ENCODE peak calls at places on chromosomes 2 and 18, in five cellular contexts. L is neuronal stem cell, F is H9, V is mesendoderm, M is IMR-90. K is an unnamed sample.

GRCh38 chr2:175741164-175741563 is 260.9 kb downstream of the LNPK start:
- DNase-seq in L (no peak), V (no peak), F (no peak), M (no peak), K (no peak)

GRCh38 chr18:13518382-13518781 is 208.0 kb downstream of the FAM210A start:
- DNase-seq in V (no peak), M (no peak), L (no peak), F (no peak), K (no peak)

GRCh38 chr2:25597881-25598280 is 75.5 kb downstream of the DTNB start:
- DNase-seq in M (no peak), F (no peak), V (peak), L (no peak), K (no peak)

GRCh38 chr2:119389615-119390306 is 23.0 kb downstream of the DBI start:
- DNase-seq in V (no peak), L (no peak), M (peak), F (no peak), K (no peak)

GRCh38 chr2:240892361-240892760 is 3.6 kb downstream of the MAB21L4 start:
- DNase-seq in V (no peak), F (no peak), L (no peak), M (no peak), K (no peak)

GRCh38 chr2:75605770-75606535 is 40.6 kb upstream of the MRPL19 start:
- DNase-seq in M (peak), L (no peak), F (no peak), V (peak), K (no peak)

GRCh38 chr2:21996339-21996738 is 872.6 kb downstream of the TDRD15 start:
- DNase-seq in L (no peak), V (no peak), M (no peak), F (no peak), K (no peak)

GRCh38 chr2:234395801-234396478 is 100.9 kb downstream of the ARL4C start:
- DNase-seq in V (no peak), M (no peak), L (no peak), F (no peak), K (no peak)

GRCh38 chr2:237889016-237889415 is 29.6 kb downstream of the RAMP1 start:
- DNase-seq in F (no peak), L (no peak), M (no peak), V (no peak), K (no peak)

GRCh38 chr2:4909486-4909885 is 782.7 kb upstream of the SOX11 start:
- DNase-seq in F (no peak), M (no peak), L (no peak), V (no peak), K (no peak)

GRCh38 chr18:72799106-72799505 is 68.7 kb downstream of the NETO1 start:
- DNase-seq in V (no peak), L (no peak), F (no peak), M (no peak), K (no peak)

GRCh38 chr18:78582131-78582789 is 397.4 kb upstream of the SALL3 start:
- DNase-seq in L (no peak), V (no peak), M (no peak), F (no peak), K (no peak)

GRCh38 chr2:162424816-162425215 is 80.9 kb downstream of the GCA start:
- DNase-seq in L (peak), F (no peak), M (no peak), V (peak), K (no peak)

GRCh38 chr2:57444731-57445414 is 601.7 kb upstream of the VRK2 start:
- DNase-seq in V (peak), L (no peak), M (no peak), F (no peak), K (no peak)

GRCh38 chr2:160703648-160704585 is 210.3 kb upstream of the RBMS1 start:
- DNase-seq in M (no peak), F (peak), L (peak), V (peak), K (no peak)

GRCh38 chr2:4745596-4745995 is 946.6 kb upstream of the SOX11 start:
- DNase-seq in F (peak), L (no peak), V (peak), M (no peak), K (no peak)

GRCh38 chr18:22871809-22872525 is 61.2 kb upstream of the RBBP8 start:
- DNase-seq in V (peak), F (peak), L (no peak), M (peak), K (no peak)

GRCh38 chr2:236802862-236803261 is 233.2 kb downstream of the ACKR3 start:
- DNase-seq in L (no peak), M (no peak), F (no peak), V (no peak), K (no peak)

GRCh38 chr2:159410276-159410675 is 123.8 kb upstream of the WDSUB1 start:
- DNase-seq in V (peak), F (no peak), L (no peak), M (no peak), K (no peak)

GRCh38 chr2:164850235-164850634 is 8.6 kb upstream of the COBLL1 start:
- DNase-seq in V (no peak), F (no peak), L (no peak), M (no peak), K (no peak)

GRCh38 chr2:211435331-211435730 is 878.9 kb downstream of the CPS1 start:
- DNase-seq in L (no peak), V (peak), F (peak), M (no peak), K (no peak)

GRCh38 chr2:105865222-105865913 is 120.7 kb downstream of the NCK2 start:
- DNase-seq in F (no peak), L (no peak), M (peak), V (no peak), K (no peak)

GRCh38 chr18:59697236-59697932 is at the start of gene CCBE1:
- DNase-seq in L (peak), M (peak), V (peak), F (peak), K (peak)

GRCh38 chr2:238021327-238021726 is 39.5 kb upstream of the SCLY start:
- DNase-seq in V (no peak), L (no peak), F (no peak), M (peak), K (no peak)

GRCh38 chr2:86298411-86299390 is 38.7 kb downstream of the REEP1 start:
- DNase-seq in F (no peak), L (no peak), M (no peak), V (peak), K (no peak)

GRCh38 chr2:217943379-217944321 is 59.1 kb downstream of the TNS1 start:
- DNase-seq in M (peak), V (peak), F (peak), L (peak), K (no peak)

GRCh38 chr18:1452821-1453220 is 548.1 kb downstream of the ADCYAP1 start:
- DNase-seq in F (no peak), L (no peak), M (no peak), V (no peak), K (no peak)

GRCh38 chr18:8844721-8845148 is 139.4 kb downstream of the MTCL1 start:
- DNase-seq in L (no peak), V (no peak), M (peak), F (no peak), K (no peak)

GRCh38 chr2:189927823-189928222 is 134.7 kb downstream of the MSTN start:
- DNase-seq in M (peak), F (no peak), L (no peak), V (no peak), K (no peak)

GRCh38 chr2:173955867-173956266 is 9.3 kb downstream of the SP3 start:
- DNase-seq in L (no peak), M (no peak), V (no peak), F (no peak), K (no peak)

GRCh38 chr2:216308532-216308931 is 63.8 kb downstream of the MARCHF4 start:
- DNase-seq in L (no peak), F (no peak), M (peak), V (no peak), K (no peak)

GRCh38 chr2:102240640-102241370 is 54.0 kb downstream of the IL1RL2 start:
- DNase-seq in F (peak), V (peak), M (peak), L (peak), K (peak)

GRCh38 chr2:58428553-58429284 is 187.6 kb upstream of the FANCL start:
- DNase-seq in F (peak), L (peak), M (no peak), V (peak), K (peak)

GRCh38 chr2:67037655-67038054 is 359.5 kb upstream of the ETAA1 start:
- DNase-seq in V (no peak), M (no peak), L (no peak), F (no peak), K (no peak)

DNA sequence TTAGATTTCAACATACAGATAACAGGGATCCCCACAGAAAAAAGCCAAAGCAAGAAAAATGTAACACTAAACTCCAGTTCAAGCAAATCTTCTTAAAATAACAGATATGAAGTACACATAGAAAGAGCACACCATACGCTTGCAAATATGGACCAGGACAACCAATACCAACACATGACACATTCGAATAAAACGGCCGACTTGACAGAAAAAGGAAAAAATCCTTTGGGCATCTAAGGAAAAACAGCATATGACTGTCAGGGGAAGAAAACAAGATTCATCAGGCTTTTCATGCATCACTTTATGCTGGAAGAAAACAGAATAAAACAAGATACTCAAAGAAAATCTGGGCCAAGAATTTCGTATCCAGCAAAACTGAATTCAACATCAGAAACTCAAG is 16.0 kb downstream of the RNASEH1 start:
- DNase-seq in M (no peak), L (no peak), V (no peak), F (no peak), K (no peak)
- H2BK15ac ChIP-seq in M (no peak), L (no peak), V (no peak), F (no peak), K (no peak)

DNA sequence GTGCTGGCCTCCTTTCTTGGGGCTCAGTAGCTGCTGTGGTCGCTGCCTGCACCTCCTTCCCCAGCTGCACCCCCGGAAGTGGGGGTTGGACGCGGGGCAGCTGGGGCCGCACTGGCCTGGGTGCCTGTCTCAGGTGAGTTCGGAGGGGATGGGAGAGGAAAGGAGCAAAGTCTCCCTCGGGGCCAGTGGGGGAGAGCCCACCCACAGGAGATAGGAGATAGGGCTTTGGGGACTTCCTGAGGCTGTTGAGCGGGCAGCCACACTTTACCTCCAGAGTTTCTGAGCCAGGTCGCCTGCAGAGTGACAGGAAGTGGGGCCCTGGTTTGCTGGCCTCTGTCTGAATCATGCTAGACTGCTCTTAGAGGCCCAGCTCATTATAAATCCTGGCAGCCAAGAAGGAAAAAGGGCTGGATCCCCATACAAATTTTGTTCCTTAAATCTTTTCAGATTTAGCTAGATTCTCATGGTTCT is 8.1 kb downstream of the MBP start:
- DNase-seq in V (peak), M (no peak), L (no peak), F (no peak), K (no peak)
- H2BK15ac ChIP-seq in V (peak), M (peak), L (no peak), F (no peak), K (no peak)

GRCh38 chr2:239225456-239225855 is 175.4 kb downstream of the HDAC4 start:
- DNase-seq in F (no peak), M (no peak), V (no peak), L (no peak), K (no peak)
- H2BK15ac ChIP-seq in F (no peak), M (peak), V (no peak), L (no peak), K (no peak)

GRCh38 chr2:233032551-233033320 is at the start of gene NEU2:
- DNase-seq in V (no peak), F (no peak), L (no peak), M (no peak), K (no peak)
- H2BK15ac ChIP-seq in V (no peak), F (no peak), L (no peak), M (no peak), K (no peak)

K was measured in H1.